ENCODE peak calls at places on chromosome 3, in nine cellular contexts. G, O, Y, T, U, Q, B, W and M are unnamed samples.

GRCh38 chr3:141049681-141050080 is 1.5 kb upstream of the SPSB4 start:
- DNase-seq in G (no peak), O (peak), Y (peak), T (no peak), U (no peak), Q (no peak), B (no peak), W (no peak), M (peak)

GRCh38 chr3:172134352-172134751 is 95.0 kb downstream of the FNDC3B start:
- DNase-seq in G (no peak), O (no peak), Y (no peak), T (no peak), U (no peak), Q (no peak), B (no peak), W (no peak), M (no peak)

GRCh38 chr3:174531262-174531982 is 327.7 kb upstream of the NAALADL2 start:
- DNase-seq in G (peak), O (no peak), Y (no peak), T (no peak), U (no peak), Q (no peak), B (no peak), W (no peak), M (no peak)

GRCh38 chr3:41265823-41266273 is 66.5 kb downstream of the CTNNB1 start:
- DNase-seq in G (no peak), O (no peak), Y (no peak), T (peak), U (peak), Q (no peak), B (no peak), W (no peak), M (no peak)

GRCh38 chr3:4351872-4352271 is 48.7 kb downstream of the SETMAR start:
- DNase-seq in G (no peak), O (no peak), Y (no peak), T (no peak), U (no peak), Q (no peak), B (no peak), W (no peak), M (no peak)

GRCh38 chr3:191301982-191302381 is 27.2 kb upstream of the CCDC50 start:
- DNase-seq in G (no peak), O (no peak), Y (no peak), T (no peak), U (no peak), Q (no peak), B (no peak), W (no peak), M (no peak)

GRCh38 chr3:96619475-96619874 is 194.9 kb upstream of the EPHA6 start:
- DNase-seq in G (no peak), O (no peak), Y (no peak), T (no peak), U (no peak), Q (no peak), B (no peak), W (no peak), M (no peak)

GRCh38 chr3:196399485-196399945 is 32.7 kb downstream of the UBXN7 start:
- DNase-seq in G (peak), O (no peak), Y (no peak), T (no peak), U (peak), Q (no peak), B (no peak), W (no peak), M (no peak)

GRCh38 chr3:98003306-98003969 is 31.2 kb upstream of the RIOX2 start:
- DNase-seq in G (no peak), O (no peak), Y (no peak), T (no peak), U (no peak), Q (no peak), B (no peak), W (no peak), M (no peak)

GRCh38 chr3:119637679-119638525 is 22.5 kb downstream of the POPDC2 start:
- DNase-seq in G (peak), O (no peak), Y (no peak), T (peak), U (peak), Q (no peak), B (no peak), W (no peak), M (no peak)

GRCh38 chr3:42094128-42094527 is 3.0 kb downstream of the TRAK1 start:
- DNase-seq in G (no peak), O (no peak), Y (no peak), T (no peak), U (no peak), Q (no peak), B (no peak), W (no peak), M (no peak)

GRCh38 chr3:10982782-10983181 is 9.8 kb upstream of the SLC6A1 start:
- DNase-seq in G (peak), O (no peak), Y (no peak), T (no peak), U (no peak), Q (no peak), B (no peak), W (no peak), M (no peak)

GRCh38 chr3:12569836-12570235 is 12.9 kb downstream of the MKRN2 start:
- DNase-seq in G (no peak), O (no peak), Y (no peak), T (no peak), U (no peak), Q (no peak), B (no peak), W (no peak), M (no peak)

GRCh38 chr3:142976621-142977398 is 13.3 kb upstream of the PAQR9 start:
- DNase-seq in G (peak), O (no peak), Y (no peak), T (peak), U (peak), Q (no peak), B (no peak), W (peak), M (no peak)

GRCh38 chr3:189572249-189572648 is 58.9 kb upstream of the TP63 start:
- DNase-seq in G (peak), O (no peak), Y (no peak), T (no peak), U (no peak), Q (no peak), B (no peak), W (no peak), M (no peak)

GRCh38 chr3:113589971-113590370 is 57.6 kb downstream of the SIDT1 start:
- DNase-seq in G (peak), O (no peak), Y (no peak), T (no peak), U (no peak), Q (no peak), B (no peak), W (no peak), M (no peak)

GRCh38 chr3:56593455-56594158 is 36.6 kb downstream of the CCDC66 start:
- DNase-seq in G (no peak), O (no peak), Y (no peak), T (no peak), U (no peak), Q (peak), B (no peak), W (no peak), M (no peak)

GRCh38 chr3:11551019-11551418 is 92.7 kb downstream of the VGLL4 start:
- DNase-seq in G (no peak), O (no peak), Y (no peak), T (no peak), U (no peak), Q (no peak), B (no peak), W (no peak), M (no peak)

GRCh38 chr3:169327969-169328368 is 335.5 kb downstream of the MECOM start:
- DNase-seq in G (peak), O (no peak), Y (no peak), T (no peak), U (no peak), Q (no peak), B (no peak), W (no peak), M (no peak)

GRCh38 chr3:96813134-96813819 is 1.1 kb upstream of the EPHA6 start:
- DNase-seq in G (peak), O (peak), Y (peak), T (peak), U (peak), Q (no peak), B (peak), W (peak), M (peak)

GRCh38 chr3:146605106-146605505 is at the start of gene PLSCR5:
- DNase-seq in G (peak), O (no peak), Y (no peak), T (no peak), U (peak), Q (no peak), B (no peak), W (no peak), M (peak)

GRCh38 chr3:141109761-141110160 is 58.6 kb downstream of the SPSB4 start:
- DNase-seq in G (no peak), O (no peak), Y (no peak), T (no peak), U (no peak), Q (no peak), B (peak), W (no peak), M (no peak)

GRCh38 chr3:106628407-106628806 is 748.8 kb upstream of the CCDC54 start:
- DNase-seq in G (peak), O (no peak), Y (no peak), T (peak), U (peak), Q (no peak), B (no peak), W (no peak), M (no peak)

GRCh38 chr3:24158756-24159155 is 213.7 kb downstream of the NR1D2 start:
- DNase-seq in G (no peak), O (no peak), Y (no peak), T (no peak), U (peak), Q (no peak), B (no peak), W (no peak), M (no peak)

GRCh38 chr3:25748189-25748588 is 35.1 kb downstream of the NGLY1 start:
- DNase-seq in G (no peak), O (no peak), Y (no peak), T (no peak), U (no peak), Q (no peak), B (no peak), W (no peak), M (no peak)